ENCODE peak calls at places on chromosome 13, in four cellular contexts. One of them, this sample, is unnamed.

GRCh38 chr13:113532156-113532806 is 41.8 kb upstream of the DCUN1D2 start:
- DNase-seq in SW 1271: no peak
- DNase-seq in T follicular helper cell: no peak
- DNase-seq in IMR-90: peak; percentile 31
- DNase-seq in this sample: no peak

GRCh38 chr13:46982856-46983582 is 86.2 kb upstream of the HTR2A start:
- DNase-seq in SW 1271: no peak
- DNase-seq in T follicular helper cell: no peak
- DNase-seq in IMR-90: no peak
- DNase-seq in this sample: no peak

GRCh38 chr13:78228940-78229339 is 310.3 kb upstream of the EDNRB start:
- DNase-seq in SW 1271: no peak
- DNase-seq in T follicular helper cell: no peak
- DNase-seq in IMR-90: no peak
- DNase-seq in this sample: peak; percentile 54

GRCh38 chr13:31663880-31664585 is 75.3 kb upstream of the RXFP2 start:
- DNase-seq in SW 1271: no peak
- DNase-seq in T follicular helper cell: no peak
- DNase-seq in IMR-90: no peak
- DNase-seq in this sample: no peak

GRCh38 chr13:44903596-44903995 is 85.7 kb downstream of the NUFIP1 start:
- DNase-seq in SW 1271: no peak
- DNase-seq in T follicular helper cell: no peak
- DNase-seq in IMR-90: peak; percentile 84
- DNase-seq in this sample: peak; percentile 98

GRCh38 chr13:24982333-24982999 is 113.5 kb upstream of the PABPC3 start:
- DNase-seq in SW 1271: no peak
- DNase-seq in T follicular helper cell: no peak
- DNase-seq in IMR-90: no peak
- DNase-seq in this sample: no peak

GRCh38 chr13:97809576-97809975 is 143.9 kb upstream of the IPO5 start:
- DNase-seq in SW 1271: no peak
- DNase-seq in T follicular helper cell: no peak
- DNase-seq in IMR-90: peak; percentile 6
- DNase-seq in this sample: peak; percentile 10

GRCh38 chr13:25168800-25169199 is 3.3 kb downstream of the AMER2 start:
- DNase-seq in SW 1271: no peak
- DNase-seq in T follicular helper cell: no peak
- DNase-seq in IMR-90: no peak
- DNase-seq in this sample: no peak